ENCODE peak calls at places on chromosomes 11 and 22, in seven cellular contexts. F is fibroblast of lung, D is tibial nerve, E is NT2/D1, K is cardiac muscle cell, A is esophagus squamous epithelium, P is heart left ventricle. I is an unnamed sample. For H3K27me3 and H3K36me3, the result is how much of the 10 kb centered on the place peaks cover.

GRCh38 chr22:47381240-47381639 is 618.8 kb downstream of the TBC1D22A start:
- DNase-seq in F (no peak), D (no peak), E (no peak), K (no peak), A (no peak), P (no peak), I (no peak)

GRCh38 chr11:119144825-119145476 is 3.9 kb upstream of the ABCG4 start:
- DNase-seq in F (peak), D (peak), E (peak), K (peak), A (no peak), P (peak), I (peak)

GRCh38 chr11:59548309-59548656 is 36.9 kb downstream of the OR4D9 start:
- DNase-seq in F (no peak), D (no peak), E (no peak), K (no peak), A (no peak), P (no peak), I (no peak)

GRCh38 chr11:35330924-35331323 is 88.4 kb downstream of the SLC1A2 start:
- DNase-seq in F (no peak), D (no peak), E (no peak), K (no peak), A (no peak), P (no peak), I (no peak)

GRCh38 chr11:87477321-87477720 is 439.6 kb downstream of the TMEM135 start:
- DNase-seq in F (no peak), D (no peak), E (no peak), K (no peak), A (no peak), P (no peak), I (no peak)

GRCh38 chr22:31344369-31345330 is 1.5 kb downstream of the PATZ1 start:
- DNase-seq in F (peak), D (peak), E (no peak), K (peak), A (no peak), P (no peak), I (peak)

GRCh38 chr11:86888164-86888977 is 66.8 kb downstream of the FZD4 start:
- DNase-seq in F (no peak), D (no peak), E (no peak), K (peak), A (no peak), P (no peak), I (no peak)

GRCh38 chr22:29994027-29994715 is 86.1 kb upstream of the HORMAD2 start:
- DNase-seq in F (peak), D (no peak), E (no peak), K (peak), A (no peak), P (no peak), I (no peak)

GRCh38 chr11:59728913-59729312 is 15.3 kb upstream of the OR10V1 start:
- DNase-seq in F (no peak), D (no peak), E (no peak), K (no peak), A (no peak), P (no peak), I (no peak)

GRCh38 chr11:59029490-59029889 is 56.6 kb upstream of the GLYATL1B start:
- DNase-seq in F (no peak), D (no peak), E (no peak), K (no peak), A (no peak), P (no peak), I (no peak)

GRCh38 chr11:8810331-8811301 is 100.4 kb upstream of the AKIP1 start:
- DNase-seq in F (peak), D (peak), E (no peak), K (peak), A (no peak), P (peak), I (peak)

GRCh38 chr11:71996517-71996916 is 2.2 kb upstream of the IL18BP start:
- DNase-seq in F (no peak), D (no peak), E (no peak), K (no peak), A (no peak), P (no peak), I (no peak)

GRCh38 chr22:31646186-31647019 is 15.6 kb downstream of the PISD start:
- DNase-seq in F (peak), D (no peak), E (no peak), K (peak), A (no peak), P (no peak), I (no peak)

GRCh38 chr11:103109818-103110388 is 677 bp downstream of the DYNC2H1 start:
- DNase-seq in F (peak), D (no peak), E (no peak), K (peak), A (no peak), P (no peak), I (peak)

GRCh38 chr11:12102588-12103410 is 7.6 kb upstream of the MICAL2 start:
- DNase-seq in F (no peak), D (no peak), E (no peak), K (no peak), A (no peak), P (no peak), I (peak)

GRCh38 chr22:37119872-37120271 is 10.4 kb upstream of the TMPRSS6 start:
- DNase-seq in F (no peak), D (no peak), E (no peak), K (no peak), A (no peak), P (no peak), I (no peak)

GRCh38 chr11:1470681-1471611 is 15.6 kb downstream of the MOB2 start:
- DNase-seq in F (no peak), D (no peak), E (no peak), K (no peak), A (no peak), P (peak), I (no peak)

DNA sequence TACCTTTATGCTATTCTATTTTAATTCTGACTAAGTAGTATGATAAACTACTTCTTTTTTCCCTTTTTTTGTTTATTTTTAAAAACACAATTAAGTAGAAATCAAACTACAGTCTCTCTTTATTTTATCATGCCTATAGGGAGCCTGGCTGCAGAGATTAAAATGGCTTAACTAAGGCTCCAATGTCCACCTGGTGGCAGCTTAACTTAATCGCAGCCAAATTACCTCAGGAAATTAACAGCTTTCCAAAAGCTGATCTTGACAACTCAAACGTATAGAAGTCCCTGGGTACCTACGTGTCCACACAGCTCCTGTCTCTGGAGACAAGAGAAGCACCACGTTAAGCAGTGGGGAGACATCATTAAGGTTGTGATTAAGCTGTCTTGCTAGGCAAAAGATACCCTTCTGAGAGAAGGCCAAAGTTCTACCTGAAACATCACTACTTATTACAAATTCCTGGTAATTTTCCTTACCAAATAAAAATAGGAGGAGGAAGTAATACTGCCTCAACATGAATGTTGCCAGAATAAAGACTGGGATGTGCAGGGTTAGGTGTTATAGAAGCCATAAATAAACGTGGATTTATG is 63.2 kb upstream of the SNX19 start:
- DNase-seq in F (peak), D (no peak), E (peak), K (peak), A (no peak), P (no peak), I (no peak)
- H3K27me3 ChIP-seq in F (under half), D (under half), E (under half), K (under half), A (under half), P (under half), I (under half)

GRCh38 chr11:74141274-74141695 is 29.5 kb downstream of the C2CD3 start:
- DNase-seq in F (no peak), D (no peak), E (no peak), K (no peak), A (no peak), P (no peak), I (no peak)
- H3K36me3 ChIP-seq in F (under half), D (under half), E (under half), K (under half), A (under half), P (under half), I (under half)

GRCh38 chr22:22669093-22669492 is 24.7 kb downstream of the GGTLC2 start:
- DNase-seq in F (no peak), D (no peak), E (no peak), K (no peak), A (no peak), P (no peak), I (no peak)
- H3K27me3 ChIP-seq in F (under half), D (under half), E (half or more), K (under half), A (under half), P (under half), I (under half)

DNA sequence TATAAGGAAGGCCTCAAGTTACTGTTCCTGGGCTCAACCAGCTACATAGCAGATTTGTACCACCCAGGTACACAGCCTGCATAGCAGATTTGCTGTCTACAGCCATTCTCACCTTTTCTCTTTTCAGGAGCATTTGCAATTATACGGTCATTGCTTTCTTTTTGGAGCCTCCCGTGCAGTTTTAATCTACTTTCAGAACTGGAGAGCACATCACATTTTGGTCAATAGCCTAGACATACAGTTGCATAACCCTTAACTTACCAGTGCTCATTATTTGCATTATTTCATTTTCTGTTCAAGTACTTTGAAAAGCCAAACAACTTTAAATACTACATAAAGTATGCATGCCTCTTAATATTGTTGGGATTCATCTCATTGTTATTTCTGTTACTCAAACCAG is 150.5 kb upstream of the SORL1-AS1 start:
- DNase-seq in F (no peak), D (no peak), E (no peak), K (no peak), A (no peak), P (no peak), I (no peak)
- H3K36me3 ChIP-seq in F (under half), D (under half), E (under half), K (under half), A (under half), P (under half), I (under half)

DNA sequence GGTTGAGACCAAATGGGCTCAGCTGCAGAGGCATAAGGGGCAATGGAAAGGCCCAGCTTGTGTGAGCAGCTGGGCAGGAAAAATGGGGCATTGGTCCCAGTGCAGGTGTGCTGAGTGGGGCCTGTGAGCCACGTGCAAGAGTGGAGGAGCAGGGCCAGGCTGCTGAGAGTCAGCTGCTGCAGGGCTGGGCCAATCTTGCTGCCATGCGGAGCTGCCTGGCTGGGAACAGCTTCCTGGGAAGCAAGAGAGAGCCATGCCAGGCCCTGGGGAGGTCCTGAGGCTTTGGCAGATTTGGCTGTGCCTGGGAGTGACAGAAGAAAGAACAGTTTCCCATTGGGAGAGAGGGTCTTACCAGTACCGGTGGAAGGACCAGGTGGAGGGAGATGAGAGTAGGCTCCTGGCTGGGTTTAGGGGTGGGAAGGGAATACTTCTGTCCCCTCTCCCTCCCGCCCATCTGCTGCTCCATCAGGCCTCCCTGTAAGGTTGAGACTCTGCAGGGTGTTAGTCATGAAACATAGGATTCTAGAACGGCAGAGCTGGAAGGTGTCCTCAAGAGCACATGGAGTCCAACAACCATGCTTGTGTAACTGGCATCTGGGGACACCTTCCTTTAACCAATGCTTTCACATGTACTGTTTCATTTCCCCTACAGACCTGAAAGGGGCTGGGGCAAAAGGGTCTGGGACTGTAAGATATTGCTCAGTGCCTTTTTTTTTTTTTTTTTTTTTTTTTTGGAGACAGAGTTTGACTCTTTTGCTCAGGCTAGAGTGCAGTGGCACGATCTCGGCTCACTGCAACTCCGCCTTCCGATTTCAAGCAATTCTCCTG is 10.4 kb downstream of the SEPTIN3 start:
- DNase-seq in F (no peak), D (no peak), E (no peak), K (no peak), A (no peak), P (no peak), I (no peak)
- H3K27me3 ChIP-seq in F (under half), D (under half), E (under half), K (under half), A (under half), P (under half), I (under half)

GRCh38 chr11:100759856-100760255 is 72.8 kb downstream of the ARHGAP42 start:
- DNase-seq in F (no peak), D (no peak), E (no peak), K (no peak), A (no peak), P (no peak), I (no peak)

GRCh38 chr11:100753562-100753961 is 66.5 kb downstream of the ARHGAP42 start:
- DNase-seq in F (no peak), D (no peak), E (no peak), K (no peak), A (no peak), P (no peak), I (no peak)

GRCh38 chr11:100757636-100758035 is 70.5 kb downstream of the ARHGAP42 start:
- DNase-seq in F (no peak), D (no peak), E (no peak), K (no peak), A (no peak), P (no peak), I (no peak)

GRCh38 chr11:100759106-100759505 is 72.0 kb downstream of the ARHGAP42 start:
- DNase-seq in F (no peak), D (no peak), E (no peak), K (no peak), A (no peak), P (no peak), I (no peak)

GRCh38 chr11:100756556-100756955 is 69.5 kb downstream of the ARHGAP42 start:
- DNase-seq in F (no peak), D (no peak), E (no peak), K (peak), A (no peak), P (no peak), I (no peak)
- H3K36me3 ChIP-seq in F (under half), D (under half), E (under half), K (under half), A (under half), P (under half), I (under half)

GRCh38 chr22:43891360-43892182 is at the start of gene PNPLA5:
- DNase-seq in F (no peak), D (no peak), E (no peak), K (no peak), A (no peak), P (no peak), I (no peak)
- H3K27me3 ChIP-seq in F (under half), D (half or more), E (under half), K (under half), A (under half), P (under half), I (under half)

I was measured in testis.